ENCODE peak calls at places on chromosomes 4 and X, in six cellular contexts. One of them, this sample, is unnamed.

GRCh38 chr4:175419120-175419774 is 392.8 kb downstream of the GPM6A start:
- DNase-seq in RWPE2: no peak
- DNase-seq in colonic mucosa: no peak
- DNase-seq in tibial artery: no peak
- DNase-seq in fibroblast of lung: peak
- DNase-seq in K562: no peak
- DNase-seq in this sample: no peak

GRCh38 chr4:7971159-7971631 is 31.5 kb upstream of the AFAP1 start:
- DNase-seq in tibial artery: no peak
- DNase-seq in RWPE2: no peak
- DNase-seq in colonic mucosa: peak
- DNase-seq in K562: no peak
- DNase-seq in fibroblast of lung: no peak
- DNase-seq in this sample: no peak

GRCh38 chr4:47482326-47482725 is 2.7 kb upstream of the ATP10D start:
- DNase-seq in tibial artery: no peak
- DNase-seq in RWPE2: no peak
- DNase-seq in K562: no peak
- DNase-seq in fibroblast of lung: peak
- DNase-seq in colonic mucosa: no peak
- DNase-seq in this sample: no peak

GRCh38 chrX:16524327-16524726 is 125.6 kb upstream of the S100G start:
- DNase-seq in tibial artery: no peak
- DNase-seq in colonic mucosa: no peak
- DNase-seq in fibroblast of lung: no peak
- DNase-seq in K562: no peak
- DNase-seq in RWPE2: no peak
- DNase-seq in this sample: no peak

GRCh38 chr4:174930895-174931294 is 12.7 kb downstream of the ADAM29 start:
- DNase-seq in RWPE2: no peak
- DNase-seq in tibial artery: no peak
- DNase-seq in fibroblast of lung: no peak
- DNase-seq in colonic mucosa: no peak
- DNase-seq in K562: no peak
- DNase-seq in this sample: no peak

GRCh38 chr4:1499465-1499864 is 93.2 kb upstream of the NKX1-1 start:
- DNase-seq in fibroblast of lung: no peak
- DNase-seq in RWPE2: no peak
- DNase-seq in colonic mucosa: no peak
- DNase-seq in tibial artery: no peak
- DNase-seq in K562: no peak
- DNase-seq in this sample: peak

GRCh38 chrX:76509775-76510174 is 82.3 kb downstream of the MAGEE1 start:
- DNase-seq in fibroblast of lung: no peak
- DNase-seq in RWPE2: no peak
- DNase-seq in colonic mucosa: no peak
- DNase-seq in tibial artery: no peak
- DNase-seq in K562: no peak
- DNase-seq in this sample: no peak

GRCh38 chr4:99381588-99382175 is 29.1 kb upstream of the ADH1C start:
- DNase-seq in fibroblast of lung: no peak
- DNase-seq in tibial artery: no peak
- DNase-seq in K562: no peak
- DNase-seq in colonic mucosa: no peak
- DNase-seq in RWPE2: no peak
- DNase-seq in this sample: no peak

GRCh38 chr4:166075599-166075998 is 202.6 kb downstream of the TLL1 start:
- DNase-seq in colonic mucosa: no peak
- DNase-seq in K562: no peak
- DNase-seq in tibial artery: no peak
- DNase-seq in RWPE2: no peak
- DNase-seq in fibroblast of lung: no peak
- DNase-seq in this sample: no peak

GRCh38 chrX:123085311-123085940 is 98.7 kb upstream of the GRIA3 start:
- DNase-seq in K562: no peak
- DNase-seq in colonic mucosa: no peak
- DNase-seq in RWPE2: no peak
- DNase-seq in fibroblast of lung: no peak
- DNase-seq in tibial artery: no peak
- DNase-seq in this sample: no peak

GRCh38 chr4:154740462-154740861 is 3.3 kb upstream of the LRAT start:
- DNase-seq in K562: no peak
- DNase-seq in RWPE2: no peak
- DNase-seq in fibroblast of lung: no peak
- DNase-seq in colonic mucosa: no peak
- DNase-seq in tibial artery: no peak
- DNase-seq in this sample: no peak

GRCh38 chrX:2449135-2449886 is 51.5 kb downstream of the DHRSX start:
- DNase-seq in fibroblast of lung: no peak
- DNase-seq in tibial artery: no peak
- DNase-seq in RWPE2: peak
- DNase-seq in colonic mucosa: no peak
- DNase-seq in K562: no peak
- DNase-seq in this sample: no peak

GRCh38 chr4:136590440-136590839 is 941.9 kb downstream of the PCDH18 start:
- DNase-seq in colonic mucosa: no peak
- DNase-seq in K562: no peak
- DNase-seq in RWPE2: no peak
- DNase-seq in fibroblast of lung: no peak
- DNase-seq in tibial artery: no peak
- DNase-seq in this sample: no peak

GRCh38 chr4:154345359-154345758 is 146.2 kb downstream of the DCHS2 start:
- DNase-seq in RWPE2: no peak
- DNase-seq in colonic mucosa: no peak
- DNase-seq in tibial artery: no peak
- DNase-seq in fibroblast of lung: no peak
- DNase-seq in K562: no peak
- DNase-seq in this sample: no peak

GRCh38 chr4:25818293-25819240 is 44.2 kb downstream of the SEL1L3 start:
- DNase-seq in RWPE2: no peak
- DNase-seq in K562: no peak
- DNase-seq in tibial artery: no peak
- DNase-seq in fibroblast of lung: no peak
- DNase-seq in colonic mucosa: no peak
- DNase-seq in this sample: no peak

GRCh38 chrX:13123857-13124345 is 79.5 kb upstream of the FAM9C start:
- DNase-seq in K562: no peak
- DNase-seq in RWPE2: no peak
- DNase-seq in tibial artery: no peak
- DNase-seq in colonic mucosa: no peak
- DNase-seq in fibroblast of lung: peak
- DNase-seq in this sample: no peak

GRCh38 chr4:62260256-62260655 is 1060.1 kb downstream of the ADGRL3 start:
- DNase-seq in colonic mucosa: no peak
- DNase-seq in K562: no peak
- DNase-seq in RWPE2: no peak
- DNase-seq in fibroblast of lung: no peak
- DNase-seq in tibial artery: no peak
- DNase-seq in this sample: no peak

GRCh38 chr4:101211146-101211553 is 136.2 kb downstream of the PPP3CA start:
- DNase-seq in colonic mucosa: no peak
- DNase-seq in K562: no peak
- DNase-seq in tibial artery: no peak
- DNase-seq in fibroblast of lung: peak
- DNase-seq in RWPE2: no peak
- DNase-seq in this sample: no peak

GRCh38 chr4:9409793-9410192 is 34.4 kb upstream of the DEFB131A start:
- DNase-seq in fibroblast of lung: no peak
- DNase-seq in K562: no peak
- DNase-seq in tibial artery: no peak
- DNase-seq in colonic mucosa: no peak
- DNase-seq in RWPE2: no peak
- DNase-seq in this sample: no peak

GRCh38 chr4:19438228-19438627 is 813.5 kb upstream of the SLIT2 start:
- DNase-seq in fibroblast of lung: peak
- DNase-seq in RWPE2: no peak
- DNase-seq in colonic mucosa: no peak
- DNase-seq in tibial artery: no peak
- DNase-seq in K562: no peak
- DNase-seq in this sample: no peak

GRCh38 chrX:37666516-37666915 is 19.1 kb upstream of the XK start:
- DNase-seq in fibroblast of lung: peak
- DNase-seq in colonic mucosa: no peak
- DNase-seq in tibial artery: no peak
- DNase-seq in K562: no peak
- DNase-seq in RWPE2: no peak
- DNase-seq in this sample: no peak

GRCh38 chr4:120049732-120050494 is 16.7 kb downstream of the MAD2L1 start:
- DNase-seq in colonic mucosa: peak
- DNase-seq in tibial artery: peak
- DNase-seq in K562: peak
- DNase-seq in RWPE2: peak
- DNase-seq in fibroblast of lung: peak
- DNase-seq in this sample: peak
- H3K4me3 ChIP-seq in colonic mucosa: no peak
- H3K4me3 ChIP-seq in tibial artery: peak
- H3K4me3 ChIP-seq in K562: no peak
- H3K4me3 ChIP-seq in RWPE2: no peak
- H3K4me3 ChIP-seq in fibroblast of lung: no peak
- H3K4me3 ChIP-seq in this sample: peak

GRCh38 chr4:76830612-76831474 is 67.1 kb downstream of the SOWAHB start:
- DNase-seq in tibial artery: peak
- DNase-seq in fibroblast of lung: peak
- DNase-seq in K562: no peak
- DNase-seq in RWPE2: no peak
- DNase-seq in colonic mucosa: peak
- DNase-seq in this sample: no peak

GRCh38 chr4:76836860-76837564 is 60.9 kb downstream of the SOWAHB start:
- DNase-seq in RWPE2: no peak
- DNase-seq in tibial artery: peak
- DNase-seq in colonic mucosa: no peak
- DNase-seq in fibroblast of lung: peak
- DNase-seq in K562: no peak
- DNase-seq in this sample: no peak

DNA sequence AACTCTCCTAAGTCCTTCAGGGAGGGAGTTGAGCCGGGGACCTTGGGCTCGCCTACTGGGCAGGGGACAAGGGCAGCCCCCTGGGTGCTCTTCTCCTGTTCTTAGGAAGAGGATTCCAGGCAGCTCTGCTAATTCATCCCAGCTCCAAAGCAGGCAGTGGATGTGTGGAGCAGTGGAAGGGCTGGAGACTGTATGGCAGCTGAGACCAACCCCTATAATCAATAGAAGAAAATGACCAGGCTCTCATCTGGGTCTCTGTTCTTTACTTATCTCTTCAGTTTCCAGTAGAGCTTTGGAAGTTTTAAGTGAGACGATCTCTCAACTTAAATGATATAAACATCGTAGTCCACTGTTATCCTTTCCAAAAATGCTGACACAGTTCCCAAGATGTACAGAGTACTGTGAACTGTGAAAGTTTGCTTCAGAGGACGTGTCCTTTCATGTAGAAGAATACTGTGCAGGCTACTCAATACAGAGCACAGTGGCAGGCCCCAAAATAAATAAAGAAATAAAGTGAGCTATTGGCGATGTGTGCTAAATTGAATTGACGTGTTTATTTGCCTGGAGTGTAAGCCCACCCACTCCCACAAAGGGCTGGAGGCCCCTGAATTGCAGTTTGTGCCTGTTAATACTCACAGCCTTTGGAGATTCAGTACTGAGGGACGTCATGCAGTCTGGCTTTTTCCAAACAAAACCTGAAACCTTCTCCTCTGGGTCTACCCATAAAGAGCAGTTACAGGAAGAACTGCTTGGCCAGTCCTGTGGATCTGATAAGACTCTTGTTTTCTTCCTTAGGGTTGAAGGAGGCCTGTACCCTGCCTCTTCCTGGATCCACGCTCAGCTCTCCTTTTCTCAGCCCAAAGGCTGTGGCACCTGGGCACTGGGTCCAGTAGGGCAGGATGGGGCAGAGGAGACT is 66.2 kb downstream of the SOWAHB start:
- DNase-seq in tibial artery: no peak
- DNase-seq in colonic mucosa: peak
- DNase-seq in K562: no peak
- DNase-seq in RWPE2: no peak
- DNase-seq in fibroblast of lung: peak
- DNase-seq in this sample: no peak
- H3K27ac ChIP-seq in tibial artery: peak
- H3K27ac ChIP-seq in colonic mucosa: peak
- H3K27ac ChIP-seq in K562: peak
- H3K27ac ChIP-seq in RWPE2: peak
- H3K27ac ChIP-seq in fibroblast of lung: peak
- H3K27ac ChIP-seq in this sample: peak

GRCh38 chr4:118120120-118120760 is 86.0 kb downstream of the NDST3 start:
- DNase-seq in K562: no peak
- DNase-seq in colonic mucosa: no peak
- DNase-seq in RWPE2: no peak
- DNase-seq in tibial artery: no peak
- DNase-seq in fibroblast of lung: no peak
- DNase-seq in this sample: no peak
- TF ChIP-seq CTCF in K562: no peak
- TF ChIP-seq CTCF in colonic mucosa: no peak
- TF ChIP-seq CTCF in RWPE2: no peak
- TF ChIP-seq CTCF in tibial artery: no peak
- TF ChIP-seq CTCF in fibroblast of lung: no peak
- TF ChIP-seq CTCF in this sample: no peak

GRCh38 chrX:72132456-72132855 is 741 bp upstream of the RTL5 start:
- DNase-seq in RWPE2: no peak
- DNase-seq in colonic mucosa: no peak
- DNase-seq in fibroblast of lung: no peak
- DNase-seq in K562: no peak
- DNase-seq in tibial artery: no peak
- DNase-seq in this sample: no peak
- H3K4me3 ChIP-seq in RWPE2: no peak
- H3K4me3 ChIP-seq in colonic mucosa: no peak
- H3K4me3 ChIP-seq in fibroblast of lung: no peak
- H3K4me3 ChIP-seq in K562: no peak
- H3K4me3 ChIP-seq in tibial artery: peak
- H3K4me3 ChIP-seq in this sample: peak

GRCh38 chr4:108619372-108620100 is 840 bp upstream of the RPL34 start:
- DNase-seq in colonic mucosa: no peak
- DNase-seq in fibroblast of lung: no peak
- DNase-seq in RWPE2: no peak
- DNase-seq in K562: peak
- DNase-seq in tibial artery: no peak
- DNase-seq in this sample: no peak
- H3K27ac ChIP-seq in colonic mucosa: no peak
- H3K27ac ChIP-seq in fibroblast of lung: peak
- H3K27ac ChIP-seq in RWPE2: peak
- H3K27ac ChIP-seq in K562: peak
- H3K27ac ChIP-seq in tibial artery: peak
- H3K27ac ChIP-seq in this sample: peak

GRCh38 chr4:53346920-53347852 is 18.7 kb downstream of the SCFD2 start:
- DNase-seq in tibial artery: no peak
- DNase-seq in colonic mucosa: no peak
- DNase-seq in RWPE2: no peak
- DNase-seq in fibroblast of lung: peak
- DNase-seq in K562: no peak
- DNase-seq in this sample: no peak
- TF ChIP-seq CTCF in tibial artery: no peak
- TF ChIP-seq CTCF in colonic mucosa: no peak
- TF ChIP-seq CTCF in RWPE2: no peak
- TF ChIP-seq CTCF in fibroblast of lung: no peak
- TF ChIP-seq CTCF in K562: no peak
- TF ChIP-seq CTCF in this sample: no peak